ENCODE peak calls at places on chromosomes 12 and 14, in eight cellular contexts. W, I, T, G, A, R, O and Q are unnamed samples.

GRCh38 chr14:59067135-59067894 is 121.2 kb upstream of the DAAM1 start:
- DNase-seq in W (no peak), I (no peak), T (no peak), G (no peak), A (no peak), R (no peak), O (no peak), Q (no peak)

GRCh38 chr14:94356379-94357056 is 31.9 kb downstream of the SERPINA1 start:
- DNase-seq in W (no peak), I (no peak), T (no peak), G (no peak), A (no peak), R (no peak), O (no peak), Q (no peak)

GRCh38 chr14:49970474-49971147 is 77.7 kb downstream of the ARF6 start:
- DNase-seq in W (no peak), I (no peak), T (no peak), G (no peak), A (no peak), R (no peak), O (no peak), Q (no peak)

GRCh38 chr14:77372304-77372841 is 4.5 kb downstream of the TMED8 start:
- DNase-seq in W (no peak), I (no peak), T (peak; percentile 51), G (no peak), A (peak; percentile 2), R (no peak), O (no peak), Q (no peak)

GRCh38 chr12:127664901-127665300 is 602.1 kb upstream of the TMEM132C start:
- DNase-seq in W (no peak), I (no peak), T (no peak), G (no peak), A (no peak), R (no peak), O (no peak), Q (no peak)

GRCh38 chr14:64734990-64735389 is 30.8 kb downstream of the PLEKHG3 start:
- DNase-seq in W (no peak), I (no peak), T (no peak), G (no peak), A (no peak), R (no peak), O (peak; percentile 26), Q (no peak)

GRCh38 chr12:65953621-65954020 is 129.3 kb downstream of the HMGA2 start:
- DNase-seq in W (no peak), I (no peak), T (peak; percentile 47), G (no peak), A (no peak), R (no peak), O (no peak), Q (no peak)

GRCh38 chr14:86296173-86296572 is 766.2 kb downstream of the FLRT2 start:
- DNase-seq in W (no peak), I (no peak), T (peak; percentile 39), G (no peak), A (no peak), R (no peak), O (no peak), Q (no peak)

GRCh38 chr12:29249930-29250329 is 100.9 kb downstream of the FAR2 start:
- DNase-seq in W (no peak), I (no peak), T (no peak), G (no peak), A (no peak), R (no peak), O (no peak), Q (no peak)

GRCh38 chr12:1878214-1878613 is 40.2 kb downstream of the CACNA2D4 start:
- DNase-seq in W (no peak), I (no peak), T (no peak), G (no peak), A (no peak), R (no peak), O (no peak), Q (no peak)

GRCh38 chr12:100987552-100988277 is 193.1 kb downstream of the ANO4 start:
- DNase-seq in W (no peak), I (no peak), T (peak; percentile 11), G (no peak), A (peak; percentile 45), R (no peak), O (no peak), Q (no peak)

GRCh38 chr12:116395381-116395780 is 117.9 kb upstream of the MED13L start:
- DNase-seq in W (no peak), I (no peak), T (no peak), G (no peak), A (no peak), R (no peak), O (no peak), Q (no peak)

GRCh38 chr14:105078294-105078693 is 13.1 kb upstream of the GPR132 start:
- DNase-seq in W (no peak), I (no peak), T (no peak), G (no peak), A (no peak), R (no peak), O (no peak), Q (no peak)

GRCh38 chr12:111396726-111397445 is 8.8 kb upstream of the SH2B3 start:
- DNase-seq in W (peak; percentile 91), I (peak; percentile 56), T (peak; percentile 63), G (peak; percentile 84), A (peak; percentile 91), R (peak; percentile 44), O (peak; percentile 94), Q (peak; percentile 76)
- H3K4me3 ChIP-seq in W (peak overlapping the region; percentile 38), I (peak overlapping the region; percentile 50), T (peak overlapping the region; percentile 45), G (peak overlapping the region; percentile 15), A (no peak overlapping the region), R (peak overlapping the region; percentile 67), O (peak overlapping the region; percentile 25), Q (peak overlapping the region; percentile 39)

DNA sequence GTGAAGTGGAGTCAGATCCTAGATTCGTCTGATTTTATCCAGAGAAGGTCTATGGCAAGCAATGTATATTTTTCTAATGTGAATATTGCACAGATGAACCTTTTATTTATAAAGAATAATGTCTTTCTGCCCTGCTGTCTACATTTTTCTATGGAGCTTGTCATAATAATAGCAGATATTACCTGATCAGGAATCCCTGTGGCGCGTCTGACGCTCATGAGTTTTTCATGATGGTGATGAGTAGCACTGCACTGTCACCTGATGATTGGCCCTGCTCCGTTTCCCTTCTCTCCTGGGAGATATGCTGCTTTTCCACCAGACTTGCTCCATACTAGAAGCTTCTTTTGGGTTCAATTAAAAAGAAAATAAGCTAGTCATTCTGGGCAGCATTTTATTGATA is 20.5 kb downstream of the CINP start:
- DNase-seq in W (no peak), I (no peak), T (no peak), G (no peak), A (no peak), R (no peak), O (no peak), Q (no peak)
- H3K4me3 ChIP-seq in W (no peak overlapping the region), I (no peak overlapping the region), T (no peak overlapping the region), G (no peak overlapping the region), A (no peak overlapping the region), R (no peak overlapping the region), O (no peak overlapping the region), Q (no peak overlapping the region)

GRCh38 chr12:47734725-47735480 is 9.6 kb upstream of the ENDOU start:
- DNase-seq in W (peak; percentile 44), I (no peak), T (no peak), G (no peak), A (no peak), R (no peak), O (no peak), Q (peak; percentile 69)

GRCh38 chr12:47736216-47736615 is 10.9 kb upstream of the ENDOU start:
- DNase-seq in W (no peak), I (no peak), T (no peak), G (no peak), A (no peak), R (no peak), O (no peak), Q (no peak)

GRCh38 chr12:47737936-47738335 is 12.6 kb upstream of the ENDOU start:
- DNase-seq in W (peak; percentile 40), I (no peak), T (no peak), G (no peak), A (no peak), R (no peak), O (no peak), Q (no peak)

GRCh38 chr12:47735649-47736048 is 10.4 kb upstream of the ENDOU start:
- DNase-seq in W (no peak), I (no peak), T (no peak), G (no peak), A (no peak), R (no peak), O (no peak), Q (no peak)

GRCh38 chr12:47736877-47737676 is 11.8 kb upstream of the ENDOU start:
- DNase-seq in W (peak; percentile 91), I (no peak), T (peak; percentile 24), G (peak; percentile 70), A (no peak), R (peak; percentile 82), O (peak; percentile 93), Q (peak; percentile 89)
- H3K4me3 ChIP-seq in W (peak overlapping the region; percentile 18), I (no peak overlapping the region), T (no peak overlapping the region), G (peak overlapping the region; percentile 0), A (no peak overlapping the region), R (peak overlapping the region; percentile 38), O (no peak overlapping the region), Q (no peak overlapping the region)

GRCh38 chr12:49109631-49110172 is 945 bp downstream of the LMBR1L start:
- DNase-seq in W (no peak), I (no peak), T (no peak), G (no peak), A (no peak), R (no peak), O (no peak), Q (peak; percentile 20)

GRCh38 chr12:49104822-49105221 is 5.8 kb downstream of the LMBR1L start:
- DNase-seq in W (no peak), I (no peak), T (no peak), G (no peak), A (no peak), R (no peak), O (no peak), Q (no peak)

GRCh38 chr12:49110191-49111155 is at the start of gene LMBR1L:
- DNase-seq in W (peak; percentile 92), I (peak; percentile 92), T (peak; percentile 95), G (peak; percentile 95), A (peak; percentile 97), R (peak; percentile 99), O (peak; percentile 95), Q (peak; percentile 97)

GRCh38 chr12:49108958-49109404 is 1.7 kb downstream of the LMBR1L start:
- DNase-seq in W (peak; percentile 39), I (no peak), T (no peak), G (no peak), A (peak; percentile 59), R (no peak), O (peak; percentile 73), Q (no peak)

DNA sequence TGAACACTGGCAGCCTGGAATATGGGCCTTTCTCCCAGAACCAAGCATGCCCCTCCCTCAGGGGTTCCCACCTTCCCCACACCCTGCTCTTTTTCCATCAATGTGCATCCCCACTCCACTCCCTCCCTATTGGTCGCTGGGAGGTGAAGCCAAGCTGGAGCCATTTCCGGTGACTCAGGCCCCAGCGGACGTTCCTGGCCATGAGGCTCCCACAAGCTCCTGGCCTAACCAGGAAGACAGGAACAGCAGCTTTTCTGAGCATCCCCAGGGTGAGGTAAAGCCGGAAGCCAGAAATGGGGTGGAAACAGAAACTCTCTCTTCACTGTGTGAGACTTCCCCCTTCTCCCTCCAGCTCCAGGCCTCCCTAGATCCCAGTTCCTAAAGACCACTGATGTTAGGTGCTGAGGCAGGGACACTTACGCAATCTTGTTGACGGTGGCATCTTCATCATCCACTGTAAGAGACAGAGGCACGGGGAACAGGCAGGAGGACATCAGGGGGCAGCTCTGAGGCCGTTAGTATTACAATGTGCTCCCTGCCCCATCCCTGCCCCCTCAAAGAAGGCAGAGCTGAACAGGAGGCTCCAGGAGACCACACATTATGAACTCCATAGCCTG is 5.0 kb downstream of the LMBR1L start:
- DNase-seq in W (no peak), I (no peak), T (no peak), G (no peak), A (no peak), R (no peak), O (no peak), Q (no peak)
- H3K4me3 ChIP-seq in W (no peak overlapping the region), I (no peak overlapping the region), T (no peak overlapping the region), G (no peak overlapping the region), A (no peak overlapping the region), R (no peak overlapping the region), O (no peak overlapping the region), Q (no peak overlapping the region)